ENCODE peak calls at places on chromosomes 4 and X, in eight cellular contexts. J is endothelial cell, T is H9, V is HFF-Myc, F is IMR-90, H is nephron progenitor cell, K is A673, I is B cell. P is an unnamed sample.

GRCh38 chr4:45484740-45485139 is 639.1 kb downstream of the GABRG1 start:
- DNase-seq in J (no peak), V (no peak), H (no peak), F (no peak), K (no peak), T (no peak), I (no peak), P (no peak)

GRCh38 chr4:38396091-38396490 is 267.9 kb upstream of the KLF3 start:
- DNase-seq in F (no peak), H (no peak), V (no peak), T (no peak), J (no peak), K (no peak), I (no peak), P (no peak)

GRCh38 chr4:73589261-73589847 is 30.9 kb downstream of the RASSF6 start:
- DNase-seq in I (no peak), T (no peak), F (peak; percentile 85), J (no peak), H (no peak), K (no peak), V (peak; percentile 37), P (no peak)

GRCh38 chrX:100512471-100512870 is 72.3 kb upstream of the TNMD start:
- DNase-seq in T (no peak), K (peak; percentile 10), V (peak; percentile 1), H (no peak), J (no peak), I (peak; percentile 19), F (peak; percentile 1), P (peak; percentile 24)

GRCh38 chr4:188949608-188950007 is 810.4 kb downstream of the TRIML1 start:
- DNase-seq in F (no peak), H (no peak), I (no peak), K (no peak), J (no peak), V (no peak), T (no peak), P (no peak)

GRCh38 chrX:13808865-13809264 is 8.0 kb downstream of the GPM6B start:
- DNase-seq in T (no peak), F (no peak), I (no peak), J (no peak), H (no peak), K (no peak), V (no peak), P (no peak)

GRCh38 chrX:115018944-115019343 is 1.5 kb upstream of the IL13RA2 start:
- DNase-seq in T (no peak), J (no peak), H (no peak), K (no peak), I (no peak), V (no peak), F (no peak), P (no peak)

GRCh38 chr4:37991623-37992410 is 31.6 kb downstream of the PTTG2 start:
- DNase-seq in I (no peak), H (no peak), F (no peak), K (no peak), T (no peak), J (no peak), V (no peak), P (no peak)

GRCh38 chrX:154712781-154713391 is 38.0 kb downstream of the GAB3 start:
- DNase-seq in H (no peak), T (no peak), I (no peak), K (no peak), V (peak; percentile 55), J (no peak), F (peak; percentile 73), P (peak; percentile 66)

GRCh38 chr4:76611164-76611563 is 176.1 kb downstream of the SHROOM3 start:
- DNase-seq in J (no peak), V (no peak), I (no peak), H (no peak), T (no peak), K (no peak), F (peak; percentile 67), P (no peak)
- TF ChIP-seq CTCF in J (no peak), V (no peak), I (no peak), H (no peak), T (no peak), K (no peak), F (peak; percentile 21), P (no peak)

DNA sequence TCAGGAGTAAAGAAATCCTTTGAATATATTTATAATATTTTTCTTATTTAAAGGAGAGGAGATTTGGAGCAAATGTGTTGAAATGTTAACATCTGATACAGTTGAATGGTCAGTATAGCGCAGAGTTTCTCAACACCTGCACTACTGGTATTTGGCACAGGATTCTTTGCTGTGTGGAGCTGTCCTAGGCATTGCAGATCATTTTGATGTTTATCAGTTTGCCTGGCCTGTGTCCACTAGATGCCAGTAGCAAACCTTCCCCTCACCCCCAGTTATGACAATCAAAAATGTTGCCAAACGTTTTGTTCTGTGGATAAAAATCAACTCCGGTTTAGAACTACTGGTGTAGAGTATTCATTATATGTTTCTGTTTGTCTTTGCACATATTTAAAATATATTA is 765.3 kb upstream of the SLIT2 start:
- DNase-seq in K (peak; percentile 42), F (no peak), V (no peak), I (no peak), H (no peak), T (no peak), J (peak; percentile 5), P (no peak)
- TF ChIP-seq CTCF in K (peak; percentile 41), F (peak; percentile 4), V (no peak), I (no peak), H (no peak), T (peak; percentile 25), J (no peak), P (no peak)

DNA sequence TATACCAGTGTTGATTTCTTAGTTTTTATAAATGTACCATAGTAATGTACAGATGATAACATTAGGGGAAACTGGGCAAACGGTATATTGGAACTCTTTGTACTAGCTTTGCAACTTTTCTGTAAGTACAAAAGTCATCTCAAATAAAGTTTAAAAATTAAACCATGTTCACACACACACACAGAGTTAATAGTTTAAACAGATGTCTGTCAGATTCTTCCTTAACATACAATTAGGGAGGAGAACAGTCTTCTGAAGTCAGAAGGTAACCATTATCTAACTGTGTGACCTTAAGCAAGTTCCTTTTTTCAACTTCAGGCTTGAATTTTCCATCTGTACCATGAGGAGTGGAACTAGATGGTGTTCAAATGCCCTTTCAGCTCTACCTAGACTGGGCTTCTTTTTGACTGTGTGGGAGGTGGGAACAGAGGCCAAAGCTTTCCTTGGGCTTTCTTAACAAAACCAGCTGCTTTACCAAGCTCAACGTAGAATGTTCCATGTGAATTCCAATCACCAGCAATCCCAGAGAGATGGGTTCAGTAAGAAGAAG is 127.8 kb downstream of the NEXMIF start:
- DNase-seq in I (no peak), T (no peak), H (no peak), V (no peak), F (no peak), K (no peak), J (no peak), P (no peak)
- TF ChIP-seq CTCF in I (no peak), T (no peak), H (no peak), V (no peak), F (no peak), K (no peak), J (no peak), P (no peak)

GRCh38 chr4:107094332-107094731 is 58.2 kb upstream of the DKK2 start:
- DNase-seq in I (no peak), J (no peak), F (peak; percentile 20), V (peak; percentile 20), T (peak; percentile 25), K (peak; percentile 82), H (no peak), P (peak; percentile 27)
- TF ChIP-seq CTCF in I (no peak), J (no peak), F (peak; percentile 37), V (peak; percentile 39), T (peak; percentile 61), K (peak; percentile 69), H (no peak), P (no peak)

GRCh38 chr4:5711479-5712184 is 631 bp downstream of the EVC start:
- DNase-seq in F (peak; percentile 51), T (peak; percentile 57), I (no peak), V (no peak), H (peak; percentile 59), J (peak; percentile 33), K (peak; percentile 33), P (no peak)

GRCh38 chr4:5708829-5709680 is 696 bp upstream of the EVC2 start:
- DNase-seq in H (peak; percentile 15), K (peak; percentile 12), T (peak; percentile 41), J (peak; percentile 12), V (no peak), I (no peak), F (no peak), P (no peak)

GRCh38 chr4:5710962-5711478 is at the start of gene EVC:
- DNase-seq in K (peak; percentile 89), V (peak; percentile 33), I (no peak), H (peak; percentile 80), F (peak; percentile 74), T (peak; percentile 82), J (peak; percentile 72), P (peak; percentile 46)

GRCh38 chr4:5708171-5708828 is at the start of gene EVC2:
- DNase-seq in F (peak; percentile 46), V (no peak), J (peak; percentile 67), H (peak; percentile 80), I (peak; percentile 6), K (peak; percentile 67), T (peak; percentile 65), P (no peak)

GRCh38 chr4:5710065-5710961 is 688 bp upstream of the EVC start:
- DNase-seq in V (no peak), T (no peak), I (no peak), H (no peak), K (peak; percentile 54), F (peak; percentile 18), J (peak; percentile 8), P (no peak)
- TF ChIP-seq CTCF in V (peak; percentile 27), T (peak; percentile 60), I (no peak), H (no peak), K (peak; percentile 41), F (peak; percentile 32), J (peak; percentile 34), P (no peak)

GRCh38 chrX:19446397-19446796 is 68.9 kb downstream of the MAP3K15 start:
- DNase-seq in T (no peak), H (no peak), F (no peak), K (no peak), I (no peak), V (no peak), J (no peak), P (no peak)

GRCh38 chrX:19443886-19444530 is 71.3 kb downstream of the MAP3K15 start:
- DNase-seq in K (no peak), I (no peak), T (no peak), V (no peak), H (no peak), J (no peak), F (no peak), P (no peak)

GRCh38 chrX:19440713-19441112 is 74.6 kb downstream of the MAP3K15 start:
- DNase-seq in I (no peak), V (peak; percentile 3), K (peak; percentile 12), H (no peak), T (no peak), J (no peak), F (peak; percentile 33), P (no peak)
- TF ChIP-seq CTCF in I (no peak), V (no peak), K (no peak), H (no peak), T (no peak), J (no peak), F (no peak), P (no peak)